ENCODE peak calls at places on chromosomes 12 and 14, in six cellular contexts. S, M, A, U, W and N are unnamed samples.

GRCh38 chr14:51638071-51638944 is 13.4 kb upstream of the FRMD6 start:
- ATAC-seq in S (peak), M (peak), A (peak), U (peak), W (peak), N (no peak)

GRCh38 chr14:59925797-59926196 is 5.9 kb downstream of the LRRC9 start:
- ATAC-seq in S (no peak), M (no peak), A (no peak), U (no peak), W (no peak), N (no peak)

GRCh38 chr12:69708649-69709048 is 9.5 kb upstream of the BEST3 start:
- ATAC-seq in S (no peak), M (no peak), A (no peak), U (no peak), W (no peak), N (no peak)

GRCh38 chr12:39605501-39605900 is 14.1 kb downstream of the ABCD2 start:
- ATAC-seq in S (no peak), M (no peak), A (no peak), U (peak), W (no peak), N (no peak)

GRCh38 chr12:64655141-64655540 is 44.8 kb downstream of the RASSF3 start:
- ATAC-seq in S (no peak), M (no peak), A (no peak), U (peak), W (no peak), N (no peak)

GRCh38 chr12:105107497-105108371 is at the start of gene WASHC4:
- ATAC-seq in S (peak), M (peak), A (peak), U (peak), W (peak), N (peak)

GRCh38 chr14:88868558-88869159 is 44.2 kb downstream of the TTC8 start:
- ATAC-seq in S (no peak), M (no peak), A (no peak), U (peak), W (peak), N (no peak)

GRCh38 chr12:131962069-131962468 is 12.3 kb downstream of the EP400 start:
- ATAC-seq in S (no peak), M (no peak), A (no peak), U (no peak), W (no peak), N (no peak)

GRCh38 chr12:112191840-112192321 is 66.5 kb downstream of the TRAFD1 start:
- ATAC-seq in S (no peak), M (no peak), A (peak), U (no peak), W (no peak), N (no peak)

GRCh38 chr12:131012279-131013069 is 58.8 kb downstream of the ADGRD1 start:
- ATAC-seq in S (no peak), M (no peak), A (no peak), U (no peak), W (no peak), N (no peak)

GRCh38 chr12:121464331-121464730 is 64.4 kb downstream of the RNF34 start:
- ATAC-seq in S (no peak), M (no peak), A (no peak), U (no peak), W (no peak), N (no peak)